ENCODE peak calls at places on chromosomes 6 and 20, in ten cellular contexts. Q is PC-9, A is cardiac muscle cell, F is mammary epithelial cell, R is upper lobe of left lung, D is uterus, X is IMR-90, K is pancreas, U is heart left ventricle, W is left ventricle myocardium inferior. V is an unnamed sample. For H3K36me3, the result is how much of the 10 kb centered on the place peaks cover.

GRCh38 chr6:25963426-25964123 is 973 bp downstream of the TRIM38 start:
- DNase-seq in W (no peak), Q (peak), F (peak), X (peak), K (no peak), A (peak), D (no peak), R (no peak), U (no peak), V (peak)

GRCh38 chr6:2237001-2237400 is 8.4 kb downstream of the GMDS start:
- DNase-seq in K (no peak), R (no peak), X (peak), D (no peak), A (peak), W (no peak), Q (peak), F (peak), U (no peak), V (no peak)

GRCh38 chr20:17524551-17524950 is 6.6 kb downstream of the BFSP1 start:
- DNase-seq in A (no peak), D (no peak), F (no peak), X (no peak), U (no peak), R (no peak), W (no peak), K (no peak), Q (no peak), V (no peak)

GRCh38 chr6:30769088-30769852 is 24.9 kb upstream of the IER3 start:
- DNase-seq in X (peak), D (peak), U (peak), Q (peak), R (no peak), K (peak), W (no peak), A (peak), F (peak), V (peak)

GRCh38 chr6:22530506-22530905 is 38.9 kb upstream of the HDGFL1 start:
- DNase-seq in K (no peak), D (no peak), F (no peak), X (no peak), W (no peak), R (no peak), Q (no peak), A (no peak), U (no peak), V (no peak)

GRCh38 chr6:69064226-69064625 is 429.1 kb downstream of the ADGRB3 start:
- DNase-seq in X (no peak), A (no peak), K (no peak), F (no peak), U (no peak), R (no peak), W (no peak), D (no peak), Q (no peak), V (no peak)

GRCh38 chr6:164164921-164165320 is 750.4 kb downstream of the QKI start:
- DNase-seq in K (no peak), W (no peak), R (no peak), D (no peak), X (no peak), A (no peak), U (no peak), Q (no peak), F (no peak), V (no peak)

GRCh38 chr20:48266571-48266970 is 481.3 kb upstream of the SULF2 start:
- DNase-seq in A (no peak), F (no peak), Q (no peak), D (no peak), X (no peak), R (no peak), W (no peak), U (no peak), K (no peak), V (no peak)

GRCh38 chr6:142448091-142448729 is 146.4 kb downstream of the ADGRG6 start:
- DNase-seq in R (no peak), K (no peak), W (no peak), Q (no peak), F (no peak), A (no peak), X (no peak), D (no peak), U (no peak), V (no peak)

DNA sequence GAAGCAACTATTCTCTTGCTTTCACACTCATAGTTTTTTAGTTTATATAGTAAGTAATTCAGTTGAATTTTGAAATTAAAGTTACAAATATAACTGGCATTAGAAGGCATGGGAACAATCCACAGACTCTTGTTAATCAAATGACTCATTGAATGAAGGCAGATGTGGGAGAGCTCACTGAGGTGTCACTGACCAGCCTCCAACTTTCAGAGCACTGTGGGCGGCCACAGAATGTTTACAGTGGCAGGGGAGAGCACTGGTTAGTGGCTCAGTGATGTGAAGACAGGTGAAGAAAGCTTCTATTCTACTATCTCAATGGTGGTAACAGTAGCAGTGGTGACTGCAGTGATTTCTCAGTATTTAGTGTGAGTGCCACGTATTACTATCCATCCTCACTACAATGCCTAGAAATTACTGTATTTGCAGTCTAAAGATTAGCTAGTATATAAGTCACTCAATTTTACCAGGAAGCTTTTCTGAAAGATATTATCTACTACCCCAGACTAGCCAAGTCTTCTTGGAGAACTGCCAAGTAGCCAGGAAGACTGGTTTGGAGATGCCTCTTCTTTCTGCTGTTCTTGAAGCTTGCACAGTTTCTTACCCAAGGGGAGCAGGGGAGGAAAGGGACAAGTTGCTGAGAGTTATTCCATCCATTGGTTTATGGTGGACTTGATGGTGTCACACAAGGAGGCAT is 231.4 kb downstream of the ANKRD60 start:
- DNase-seq in D (no peak), F (peak), R (no peak), U (no peak), Q (peak), A (peak), X (no peak), W (no peak), K (no peak), V (no peak)
- H3K36me3 ChIP-seq in D (under half), F (under half), R (under half), U (under half), Q (under half), A (under half), X (under half), W (under half), K (under half), V (under half)

DNA sequence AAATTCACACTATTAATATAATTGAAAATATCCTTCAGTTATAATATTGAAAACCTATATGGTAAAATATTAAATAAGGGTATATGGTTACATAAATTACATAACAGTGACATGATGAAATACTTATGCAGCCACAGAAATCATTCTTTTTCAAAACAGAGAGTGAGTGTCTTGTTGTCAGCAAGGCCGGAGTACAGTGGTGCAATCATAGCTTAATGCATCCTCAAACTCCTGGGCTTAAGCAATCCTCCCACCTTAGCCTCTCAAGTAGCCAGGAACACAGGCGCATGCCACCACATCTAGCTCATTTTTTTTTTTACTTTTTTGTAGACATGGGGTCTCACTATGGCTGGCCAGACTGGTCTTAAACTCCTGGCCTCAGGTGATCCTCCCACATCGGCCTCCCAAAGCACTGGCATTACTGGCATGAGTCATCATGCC is 40.4 kb downstream of the FAM8A1 start:
- DNase-seq in W (no peak), R (no peak), F (peak), K (no peak), X (peak), A (peak), U (no peak), Q (no peak), D (no peak), V (no peak)
- H3K36me3 ChIP-seq in W (half or more), R (under half), F (half or more), K (under half), X (under half), A (under half), U (half or more), Q (half or more), D (under half), V (under half)

GRCh38 chr20:62849431-62849830 is 12.2 kb downstream of the TCFL5 start:
- DNase-seq in F (no peak), X (no peak), A (no peak), U (no peak), Q (no peak), D (no peak), K (no peak), R (no peak), W (no peak), V (no peak)
- H3K36me3 ChIP-seq in F (under half), X (under half), A (under half), U (under half), Q (under half), D (under half), K (under half), R (under half), W (under half), V (under half)

GRCh38 chr20:44489931-44490330 is 14.3 kb downstream of the TTPAL start:
- DNase-seq in X (no peak), Q (no peak), F (no peak), U (no peak), A (no peak), K (no peak), D (no peak), W (no peak), R (no peak), V (no peak)

GRCh38 chr20:44494266-44494665 is 18.6 kb downstream of the TTPAL start:
- DNase-seq in F (peak), A (no peak), X (peak), K (no peak), D (no peak), U (no peak), W (no peak), Q (no peak), R (no peak), V (no peak)

GRCh38 chr20:44489223-44489622 is 13.5 kb downstream of the TTPAL start:
- DNase-seq in U (no peak), W (no peak), K (no peak), D (no peak), A (no peak), X (no peak), R (peak), Q (no peak), F (no peak), V (no peak)

GRCh38 chr20:44494681-44495080 is 19.0 kb downstream of the TTPAL start:
- DNase-seq in U (no peak), Q (no peak), F (no peak), W (no peak), X (no peak), A (no peak), K (no peak), D (no peak), R (no peak), V (no peak)

GRCh38 chr20:44491635-44492395 is 16.1 kb downstream of the TTPAL start:
- DNase-seq in D (no peak), X (peak), R (no peak), F (no peak), U (no peak), Q (no peak), K (no peak), W (no peak), A (peak), V (no peak)
- H3K36me3 ChIP-seq in D (under half), X (under half), R (under half), F (under half), U (half or more), Q (half or more), K (under half), W (half or more), A (under half), V (under half)

GRCh38 chr6:775863-776262 is 82.9 kb upstream of the EXOC2 start:
- DNase-seq in W (no peak), X (no peak), D (no peak), U (no peak), A (no peak), K (no peak), Q (no peak), F (no peak), R (no peak), V (no peak)
- H3K36me3 ChIP-seq in W (under half), X (under half), D (under half), U (under half), A (under half), K (under half), Q (under half), F (under half), R (under half), V (under half)

GRCh38 chr6:155770313-155770712 is 314.7 kb upstream of the NOX3 start:
- DNase-seq in A (no peak), W (no peak), D (no peak), K (no peak), X (no peak), U (no peak), F (no peak), Q (no peak), R (no peak), V (no peak)
- H3K36me3 ChIP-seq in A (under half), W (under half), D (under half), K (under half), X (under half), U (under half), F (under half), Q (under half), R (under half), V (under half)

GRCh38 chr6:15352229-15352628 is 106.4 kb downstream of the JARID2 start:
- DNase-seq in R (no peak), X (no peak), A (no peak), Q (no peak), U (no peak), D (no peak), W (no peak), K (no peak), F (no peak), V (no peak)

GRCh38 chr6:15348528-15348927 is 102.7 kb downstream of the JARID2 start:
- DNase-seq in W (no peak), U (no peak), Q (no peak), F (no peak), A (no peak), K (no peak), X (no peak), D (no peak), R (no peak), V (no peak)

GRCh38 chr6:15349379-15349778 is 103.5 kb downstream of the JARID2 start:
- DNase-seq in K (no peak), X (no peak), Q (no peak), W (no peak), F (no peak), D (no peak), A (no peak), R (no peak), U (no peak), V (no peak)

GRCh38 chr6:15351631-15352030 is 105.8 kb downstream of the JARID2 start:
- DNase-seq in D (peak), K (no peak), F (peak), X (peak), A (peak), U (peak), Q (no peak), R (no peak), W (peak), V (no peak)

GRCh38 chr6:15350386-15351083 is 104.7 kb downstream of the JARID2 start:
- DNase-seq in A (peak), D (no peak), R (no peak), X (no peak), F (no peak), Q (no peak), K (no peak), W (no peak), U (no peak), V (no peak)
- H3K36me3 ChIP-seq in A (under half), D (under half), R (under half), X (under half), F (under half), Q (under half), K (under half), W (under half), U (under half), V (under half)